ENCODE peak calls at places on chromosomes 4 and X, in five cellular contexts. R is astrocyte of the spinal cord, V is MM.1S, F is Peyer's patch, T is SJSA1. C is an unnamed sample.

GRCh38 chrX:40864972-40865371 is 129.6 kb upstream of the MED14 start:
- DNase-seq in R (peak; percentile 67), V (no peak), F (no peak), T (no peak), C (no peak)

GRCh38 chr4:626201-627091 is 1.1 kb downstream of the PDE6B start:
- DNase-seq in R (no peak), V (no peak), F (no peak), T (no peak), C (no peak)

GRCh38 chr4:147525494-147526271 is 44.8 kb downstream of the EDNRA start:
- DNase-seq in R (no peak), V (no peak), F (no peak), T (no peak), C (no peak)

GRCh38 chrX:37883196-37883595 is 35.8 kb upstream of the DYNLT3 start:
- DNase-seq in R (no peak), V (no peak), F (no peak), T (peak; percentile 42), C (no peak)

GRCh38 chr4:104500452-104500851 is 5.8 kb upstream of the CXXC4 start:
- DNase-seq in R (no peak), V (no peak), F (peak; percentile 47), T (no peak), C (no peak)

GRCh38 chrX:50853399-50853798 is 39.4 kb upstream of the SHROOM4 start:
- DNase-seq in R (no peak), V (no peak), F (no peak), T (no peak), C (no peak)

GRCh38 chrX:15151267-15152196 is 118.4 kb downstream of the ASB9 start:
- DNase-seq in R (no peak), V (no peak), F (no peak), T (no peak), C (no peak)

GRCh38 chr4:137343221-137343620 is 189.1 kb downstream of the PCDH18 start:
- DNase-seq in R (peak; percentile 14), V (no peak), F (no peak), T (no peak), C (no peak)

GRCh38 chr4:155900402-155900801 is 3.1 kb upstream of the TDO2 start:
- DNase-seq in R (peak; percentile 70), V (peak; percentile 40), F (no peak), T (peak; percentile 7), C (no peak)

GRCh38 chrX:12469296-12469695 is 321.9 kb upstream of the PRPS2 start:
- DNase-seq in R (peak; percentile 0), V (no peak), F (no peak), T (no peak), C (no peak)

GRCh38 chrX:16278927-16279326 is 111.6 kb downstream of the MAGEB17 start:
- DNase-seq in R (no peak), V (no peak), F (no peak), T (no peak), C (peak; percentile 9)

GRCh38 chr4:91325495-91325894 is 978.3 kb upstream of the GRID2 start:
- DNase-seq in R (peak; percentile 86), V (no peak), F (no peak), T (no peak), C (no peak)

GRCh38 chr4:106444557-106444956 is 76.0 kb upstream of the GIMD1 start:
- DNase-seq in R (peak; percentile 32), V (no peak), F (no peak), T (peak; percentile 69), C (no peak)

GRCh38 chr4:159250751-159251325 is 148.0 kb downstream of the RAPGEF2 start:
- DNase-seq in R (no peak), V (no peak), F (no peak), T (no peak), C (no peak)

GRCh38 chrX:101483705-101484104 is 1.6 kb upstream of the ARMCX4 start:
- DNase-seq in R (no peak), V (no peak), F (no peak), T (no peak), C (no peak)

GRCh38 chrX:44071847-44072545 is 98.8 kb upstream of the NDP start:
- DNase-seq in R (peak; percentile 29), V (no peak), F (no peak), T (peak; percentile 7), C (no peak)

GRCh38 chrX:31213941-31214340 is 142.1 kb upstream of the FTHL17 start:
- DNase-seq in R (peak; percentile 15), V (peak; percentile 10), F (no peak), T (no peak), C (peak; percentile 4)

GRCh38 chr4:1978741-1979476 is 29.9 kb downstream of the NELFA start:
- DNase-seq in R (no peak), V (no peak), F (no peak), T (no peak), C (no peak)

GRCh38 chr4:127782025-127782274 is 172 bp upstream of the HSPA4L start:
- DNase-seq in R (peak; percentile 85), V (peak; percentile 93), F (peak; percentile 89), T (no peak), C (no peak)

GRCh38 chr4:25403699-25404098 is 26.6 kb downstream of the ANAPC4 start:
- DNase-seq in R (no peak), V (no peak), F (no peak), T (no peak), C (no peak)

GRCh38 chrX:85037114-85037513 is 33.4 kb downstream of the APOOL start:
- DNase-seq in R (no peak), V (no peak), F (no peak), T (no peak), C (no peak)

GRCh38 chrX:135396109-135396508 is 25.6 kb upstream of the SMIM10L2A start:
- DNase-seq in R (peak; percentile 3), V (no peak), F (no peak), T (no peak), C (no peak)

GRCh38 chr4:124167602-124168001 is 544.9 kb downstream of the ANKRD50 start:
- DNase-seq in R (no peak), V (no peak), F (no peak), T (no peak), C (no peak)

GRCh38 chrX:19194285-19195242 is 72.3 kb upstream of the ADGRG2 start:
- DNase-seq in R (no peak), V (no peak), F (no peak), T (no peak), C (no peak)

GRCh38 chr4:155972098-155972497 is 18.4 kb upstream of the CTSO start:
- DNase-seq in R (peak; percentile 26), V (no peak), F (no peak), T (peak; percentile 16), C (no peak)

GRCh38 chr4:48901196-48901595 is 5.4 kb downstream of the OCIAD2 start:
- DNase-seq in R (no peak), V (no peak), F (no peak), T (no peak), C (no peak)

GRCh38 chr4:48902266-48902665 is 4.3 kb downstream of the OCIAD2 start:
- DNase-seq in R (no peak), V (no peak), F (no peak), T (no peak), C (no peak)

GRCh38 chr4:48898733-48899431 is 7.7 kb downstream of the OCIAD2 start:
- DNase-seq in R (peak; percentile 52), V (no peak), F (no peak), T (peak; percentile 14), C (no peak)

GRCh38 chr4:48899432-48899749 is 7.2 kb downstream of the OCIAD2 start:
- DNase-seq in R (no peak), V (no peak), F (no peak), T (no peak), C (no peak)

GRCh38 chr4:48899950-48900349 is 6.6 kb downstream of the OCIAD2 start:
- DNase-seq in R (peak; percentile 86), V (no peak), F (no peak), T (peak; percentile 12), C (no peak)
- H3K4me3 ChIP-seq in R (no peak overlapping the region), V (no peak overlapping the region), F (no peak overlapping the region), T (no peak overlapping the region), C (no peak overlapping the region)

GRCh38 chr4:186685744-186686143 is 37.9 kb downstream of the FAT1 start:
- DNase-seq in R (peak; percentile 90), V (no peak), F (no peak), T (peak; percentile 93), C (no peak)

GRCh38 chr4:186688150-186688943 is 35.3 kb downstream of the FAT1 start:
- DNase-seq in R (no peak), V (no peak), F (no peak), T (no peak), C (peak; percentile 62)

GRCh38 chr4:186684220-186684619 is 39.4 kb downstream of the FAT1 start:
- DNase-seq in R (no peak), V (no peak), F (no peak), T (no peak), C (no peak)

GRCh38 chr4:186687263-186687662 is 36.4 kb downstream of the FAT1 start:
- DNase-seq in R (no peak), V (no peak), F (no peak), T (no peak), C (no peak)

GRCh38 chr4:186684889-186685309 is 38.8 kb downstream of the FAT1 start:
- DNase-seq in R (no peak), V (no peak), F (no peak), T (no peak), C (no peak)
- H3K4me3 ChIP-seq in R (no peak overlapping the region), V (no peak overlapping the region), F (no peak overlapping the region), T (no peak overlapping the region), C (no peak overlapping the region)

GRCh38 chr4:40514409-40515025 is 115.1 kb downstream of the RBM47 start:
- DNase-seq in R (no peak), V (peak; percentile 39), F (peak; percentile 66), T (no peak), C (no peak)
- H3K4me3 ChIP-seq in R (no peak overlapping the region), V (peak overlapping the region; percentile 42), F (peak overlapping the region; percentile 65), T (no peak overlapping the region), C (no peak overlapping the region)

DNA sequence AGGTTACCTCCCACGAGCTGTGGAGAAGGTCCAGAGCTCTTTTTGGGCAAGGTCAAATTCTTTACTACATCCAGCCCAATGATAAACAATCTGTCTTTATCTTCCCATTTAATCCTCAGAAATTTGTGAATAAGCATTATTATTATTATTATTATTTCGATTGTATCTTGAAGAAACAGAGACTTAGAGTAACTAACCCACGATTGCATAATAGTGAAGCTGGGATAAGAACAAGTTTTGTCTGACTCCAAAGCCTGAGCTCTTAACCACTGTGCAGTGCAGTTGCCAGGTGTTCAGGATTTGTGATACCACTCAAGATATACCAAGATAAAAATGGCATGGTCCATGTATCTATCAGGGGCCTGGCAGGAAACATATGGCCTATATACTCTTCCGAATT is 166.5 kb upstream of the LDB2 start:
- DNase-seq in R (no peak), V (no peak), F (no peak), T (no peak), C (peak; percentile 25)
- H3K4me3 ChIP-seq in R (no peak overlapping the region), V (no peak overlapping the region), F (no peak overlapping the region), T (no peak overlapping the region), C (no peak overlapping the region)

GRCh38 chrX:13659057-13659456 is 6.1 kb downstream of the TCEANC start:
- DNase-seq in R (peak; percentile 20), V (no peak), F (no peak), T (no peak), C (no peak)
- H3K4me3 ChIP-seq in R (no peak overlapping the region), V (no peak overlapping the region), F (no peak overlapping the region), T (no peak overlapping the region), C (no peak overlapping the region)

GRCh38 chr4:110638347-110638746 is 15.5 kb upstream of the PITX2 start:
- DNase-seq in R (no peak), V (no peak), F (no peak), T (no peak), C (no peak)
- H3K4me3 ChIP-seq in R (no peak overlapping the region), V (no peak overlapping the region), F (no peak overlapping the region), T (no peak overlapping the region), C (no peak overlapping the region)

C was measured in Jurkat, Clone E6-1.